ENCODE peak calls at places on chromosomes 6 and 20, in six cellular contexts. Y is IMR-90, B is astrocyte of the cerebellum, C is fibroblast of mammary gland, J is HFFc6, K is BJ. D is an unnamed sample.

GRCh38 chr6:5044866-5045265 is 40.3 kb upstream of the PPP1R3G start:
- DNase-seq in Y (no peak), B (no peak), C (no peak), J (no peak), K (no peak), D (no peak)

GRCh38 chr6:134908906-134909516 is 40.9 kb downstream of the ALDH8A1 start:
- DNase-seq in Y (peak; percentile 100), B (peak; percentile 87), C (peak; percentile 100), J (peak; percentile 97), K (peak; percentile 98), D (no peak)

GRCh38 chr20:23258747-23259121 is 91.9 kb upstream of the NXT1 start:
- DNase-seq in Y (no peak), B (no peak), C (no peak), J (no peak), K (no peak), D (no peak)

GRCh38 chr6:3990692-3991491 is 88.0 kb downstream of the FAM217A start:
- DNase-seq in Y (peak; percentile 88), B (peak; percentile 83), C (peak; percentile 91), J (peak; percentile 84), K (peak; percentile 27), D (peak; percentile 90)

GRCh38 chr20:61746147-61746646 is 319.5 kb downstream of the TAF4 start:
- DNase-seq in Y (no peak), B (no peak), C (no peak), J (no peak), K (no peak), D (no peak)

GRCh38 chr6:104943781-104944180 is 13.1 kb upstream of the LIN28B start:
- DNase-seq in Y (peak; percentile 20), B (peak; percentile 11), C (peak; percentile 18), J (peak; percentile 6), K (no peak), D (peak; percentile 50)

GRCh38 chr20:50595988-50596693 is 86.0 kb downstream of the PTPN1 start:
- DNase-seq in Y (peak; percentile 24), B (no peak), C (no peak), J (no peak), K (no peak), D (no peak)

GRCh38 chr6:67818322-67818721 is 816.8 kb upstream of the ADGRB3 start:
- DNase-seq in Y (no peak), B (no peak), C (no peak), J (no peak), K (no peak), D (no peak)

GRCh38 chr20:4876731-4877130 is 124.6 kb downstream of the SLC23A2 start:
- DNase-seq in Y (no peak), B (no peak), C (no peak), J (no peak), K (no peak), D (no peak)

GRCh38 chr20:23637282-23638221 is at the start of gene CST3:
- DNase-seq in Y (peak; percentile 81), B (no peak), C (peak; percentile 82), J (peak; percentile 79), K (no peak), D (peak; percentile 68)

GRCh38 chr20:10318625-10319024 is 100.0 kb downstream of the SNAP25 start:
- DNase-seq in Y (no peak), B (no peak), C (no peak), J (no peak), K (no peak), D (no peak)

GRCh38 chr20:46139243-46139889 is 21.3 kb downstream of the CD40 start:
- DNase-seq in Y (no peak), B (no peak), C (no peak), J (no peak), K (no peak), D (no peak)

GRCh38 chr20:38609828-38610227 is 8.2 kb downstream of the ARHGAP40 start:
- DNase-seq in Y (no peak), B (no peak), C (no peak), J (no peak), K (no peak), D (no peak)

DNA sequence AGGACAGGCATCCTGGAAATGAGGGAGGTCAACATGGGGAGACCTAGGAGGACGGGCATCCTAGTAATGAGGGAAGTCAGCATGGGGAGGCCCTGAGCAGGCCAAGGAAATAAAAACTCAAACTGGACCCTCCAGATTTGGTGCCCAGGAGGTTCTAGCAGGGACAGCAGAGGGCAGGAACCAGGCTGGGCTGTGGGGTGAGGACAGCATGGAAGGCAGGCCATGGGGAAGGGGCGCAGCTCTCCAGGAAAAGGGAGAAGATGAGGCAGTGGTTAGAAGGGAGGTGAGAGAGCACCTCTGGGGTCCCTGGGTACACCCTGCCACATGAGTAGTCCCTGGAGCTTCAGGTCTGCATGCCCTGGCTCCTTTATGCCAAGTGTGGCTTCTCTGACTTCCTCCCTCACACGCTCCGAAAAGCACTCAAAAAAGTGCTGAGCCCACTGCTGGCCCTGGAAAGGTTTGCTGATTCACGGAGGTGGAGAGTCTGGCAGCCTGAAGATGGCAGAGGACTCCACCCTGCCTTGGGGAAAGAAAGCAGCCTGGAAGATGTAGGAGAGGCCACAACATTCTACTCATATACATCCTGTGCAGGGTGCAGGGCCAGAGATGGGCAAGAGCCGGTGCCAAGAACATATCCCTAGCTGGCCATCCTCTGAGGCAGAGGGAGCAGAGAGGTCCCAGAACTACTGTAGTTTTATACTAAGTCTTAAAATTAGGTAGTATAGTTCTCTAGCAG is 154.9 kb downstream of the MRPL14 start:
- DNase-seq in Y (no peak), B (no peak), C (peak; percentile 36), J (no peak), K (no peak), D (no peak)
- TF ChIP-seq CTCF in Y (no peak), B (no peak), C (no peak), J (no peak), K (no peak), D (no peak)

GRCh38 chr6:17004269-17004668 is 97.6 kb upstream of the STMND1 start:
- DNase-seq in Y (peak; percentile 36), B (no peak), C (peak; percentile 56), J (no peak), K (no peak), D (no peak)

GRCh38 chr6:16999486-17000436 is 102.1 kb upstream of the STMND1 start:
- DNase-seq in Y (peak; percentile 94), B (peak; percentile 59), C (peak; percentile 93), J (peak; percentile 89), K (peak; percentile 86), D (no peak)

GRCh38 chr6:17002123-17002522 is 99.7 kb upstream of the STMND1 start:
- DNase-seq in Y (no peak), B (no peak), C (no peak), J (peak; percentile 5), K (no peak), D (no peak)

GRCh38 chr6:17001188-17001587 is 100.7 kb upstream of the STMND1 start:
- DNase-seq in Y (peak; percentile 17), B (no peak), C (no peak), J (peak; percentile 47), K (no peak), D (no peak)
- TF ChIP-seq CTCF in Y (peak; percentile 43), B (peak; percentile 34), C (peak; percentile 22), J (peak; percentile 65), K (peak; percentile 15), D (no peak)

DNA sequence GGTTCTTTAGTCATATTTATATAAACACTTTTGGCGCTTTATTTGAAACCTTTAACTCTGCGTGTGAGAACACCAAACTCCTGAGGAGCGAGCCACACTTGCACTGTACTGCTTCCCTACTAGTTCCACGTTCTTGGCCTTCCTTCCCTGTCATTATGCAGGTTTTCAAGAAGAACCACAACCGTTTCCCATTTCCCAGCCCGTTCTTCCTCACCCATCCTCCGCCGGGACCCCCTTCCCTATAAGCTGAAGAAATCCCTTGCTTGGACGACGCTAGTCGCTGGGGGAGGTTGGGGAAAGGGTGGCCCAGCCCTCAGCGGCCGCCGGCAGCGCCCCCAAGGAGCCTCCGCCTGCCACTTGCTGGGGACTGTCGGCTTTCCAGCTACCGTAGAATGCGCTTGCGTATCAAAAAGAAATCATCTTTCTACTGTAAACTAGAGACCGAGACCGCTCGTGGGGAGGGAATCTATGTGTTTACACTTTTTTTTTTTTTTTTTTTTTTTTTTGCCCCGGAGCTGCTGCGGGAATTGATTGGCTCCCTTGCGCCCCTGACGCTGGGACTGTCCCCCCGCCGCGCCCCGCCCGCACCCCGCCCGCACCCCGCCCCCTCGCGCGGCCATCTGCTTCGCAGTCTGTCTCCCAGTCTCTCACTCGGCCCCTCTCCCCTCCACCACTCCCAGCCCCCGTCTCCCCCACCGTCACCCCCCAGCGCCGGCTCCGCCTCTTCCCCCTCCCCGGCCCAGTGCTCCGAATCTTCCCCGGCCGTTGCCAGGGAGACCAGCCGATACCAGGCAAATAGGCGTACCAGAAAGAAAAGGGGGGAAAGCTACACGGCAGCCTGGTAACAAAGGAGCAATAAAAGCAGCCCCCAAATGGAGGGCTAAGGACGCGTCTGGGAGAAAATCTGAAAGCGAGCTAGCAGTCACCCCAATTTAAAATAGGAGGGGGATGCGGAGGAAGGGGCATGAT is 2.3 kb upstream of the MARCKS start:
- DNase-seq in Y (peak; percentile 79), B (no peak), C (peak; percentile 45), J (peak; percentile 65), K (no peak), D (peak; percentile 90)
- TF ChIP-seq CTCF in Y (no peak), B (peak; percentile 14), C (no peak), J (peak; percentile 44), K (peak; percentile 31), D (no peak)

DNA sequence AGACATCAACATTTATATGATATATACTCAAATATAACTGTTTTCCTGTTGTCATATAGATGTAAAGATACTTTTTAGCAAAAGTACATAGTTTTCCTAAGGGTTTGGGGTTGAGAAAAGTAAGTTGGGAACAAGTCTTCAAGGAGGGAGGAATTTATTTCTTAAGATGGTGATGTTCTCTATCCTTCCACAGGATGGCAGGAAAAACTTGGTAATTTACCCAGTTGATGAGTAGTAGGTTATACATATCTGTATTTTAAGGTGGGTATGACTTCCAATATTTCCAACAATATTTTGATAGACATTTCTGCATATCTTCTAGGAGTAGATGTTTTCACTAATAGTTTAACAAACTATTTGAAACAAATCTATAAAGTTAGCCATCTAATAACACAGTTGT is 254.4 kb downstream of the RIMS1 start:
- DNase-seq in Y (peak; percentile 38), B (no peak), C (peak; percentile 4), J (peak; percentile 8), K (no peak), D (no peak)
- TF ChIP-seq CTCF in Y (peak; percentile 37), B (no peak), C (no peak), J (peak; percentile 56), K (no peak), D (no peak)

GRCh38 chr20:51700809-51701285 is 67.3 kb downstream of the ATP9A start:
- DNase-seq in Y (peak; percentile 45), B (peak; percentile 26), C (peak; percentile 59), J (peak; percentile 29), K (no peak), D (peak; percentile 34)
- TF ChIP-seq CTCF in Y (peak; percentile 61), B (peak; percentile 76), C (peak; percentile 78), J (peak; percentile 88), K (peak; percentile 71), D (peak; percentile 92)

GRCh38 chr6:7273709-7274108 is 39.3 kb downstream of the SSR1 start:
- DNase-seq in Y (no peak), B (no peak), C (no peak), J (no peak), K (no peak), D (no peak)
- TF ChIP-seq CTCF in Y (no peak), B (no peak), C (no peak), J (no peak), K (no peak), D (no peak)

GRCh38 chr6:145028144-145028818 is 707.0 kb downstream of the EPM2A start:
- DNase-seq in Y (peak; percentile 33), B (no peak), C (peak; percentile 56), J (peak; percentile 44), K (no peak), D (peak; percentile 14)
- TF ChIP-seq CTCF in Y (peak; percentile 52), B (peak; percentile 42), C (peak; percentile 62), J (peak; percentile 81), K (peak; percentile 66), D (no peak)

D was measured in endothelial cell.